ENCODE peak calls at places on chromosome 15, in eight cellular contexts. L is NCI-H1417; S is nephron progenitor cell; G is lower leg skin; C is H9; P is C1 segment of cervical spinal cord; U is activated CD4-positive, alpha-beta memory T cell treated with anti-CD3 and anti-CD28 coated beads, Interleukin-2, amount 10 ng/mL, durations not matched to agents 7 days and 5 days; M is DND-41. D is an unnamed sample.
A peak's percentile ranks its signal among the peaks of the same experiment; 100 is the strongest.

GRCh38 chr15:70505411-70505919 is 257.9 kb downstream of the UACA start:
- DNase-seq in L (no peak), S (no peak), G (no peak), C (no peak), P (no peak), U (peak; percentile 37), M (no peak), D (no peak)

GRCh38 chr15:37653018-37653417 is 281.4 kb upstream of the TMCO5A start:
- DNase-seq in L (no peak), S (no peak), G (no peak), C (peak; percentile 50), P (no peak), U (no peak), M (no peak), D (no peak)

GRCh38 chr15:79743032-79743431 is 153.8 kb downstream of the MTHFS start:
- DNase-seq in L (no peak), S (no peak), G (no peak), C (no peak), P (no peak), U (no peak), M (no peak), D (no peak)

GRCh38 chr15:31502541-31503229 is 176.1 kb downstream of the KLF13 start:
- DNase-seq in L (no peak), S (no peak), G (no peak), C (peak; percentile 20), P (no peak), U (no peak), M (no peak), D (no peak)

GRCh38 chr15:82538961-82539689 is 1.1 kb downstream of the RPS17 start:
- DNase-seq in L (no peak), S (peak; percentile 20), G (no peak), C (no peak), P (no peak), U (no peak), M (no peak), D (no peak)

GRCh38 chr15:47333758-47334157 is 383.5 kb upstream of the SEMA6D start:
- DNase-seq in L (no peak), S (no peak), G (no peak), C (no peak), P (no peak), U (no peak), M (no peak), D (no peak)

GRCh38 chr15:98803228-98804056 is 155.1 kb downstream of the IGF1R start:
- DNase-seq in L (no peak), S (no peak), G (no peak), C (no peak), P (no peak), U (no peak), M (no peak), D (no peak)

GRCh38 chr15:36724901-36725300 is 145.5 kb downstream of the CDIN1 start:
- DNase-seq in L (no peak), S (no peak), G (no peak), C (no peak), P (no peak), U (no peak), M (no peak), D (no peak)

D was measured in NCI-H345.